ENCODE peak calls at places on chromosomes 3 and 15, in seven cellular contexts. One of them, this sample, is unnamed.

GRCh38 chr3:110813541-110813940 is 258.1 kb upstream of the NECTIN3 start:
- DNase-seq in IMR-90: peak; percentile 6
- DNase-seq in AG04450: no peak
- DNase-seq in ovary: no peak
- DNase-seq in aorta: no peak
- DNase-seq in cardiac muscle cell: no peak
- DNase-seq in heart right ventricle: no peak
- DNase-seq in this sample: no peak

GRCh38 chr3:173622156-173622555 is 224.6 kb downstream of the NLGN1 start:
- DNase-seq in IMR-90: peak; percentile 29
- DNase-seq in AG04450: no peak
- DNase-seq in ovary: no peak
- DNase-seq in aorta: no peak
- DNase-seq in cardiac muscle cell: no peak
- DNase-seq in heart right ventricle: no peak
- DNase-seq in this sample: no peak

GRCh38 chr3:150299221-150299620 is 108.9 kb upstream of the TSC22D2 start:
- DNase-seq in IMR-90: no peak
- DNase-seq in AG04450: no peak
- DNase-seq in ovary: no peak
- DNase-seq in aorta: no peak
- DNase-seq in cardiac muscle cell: peak; percentile 67
- DNase-seq in heart right ventricle: no peak
- DNase-seq in this sample: no peak

GRCh38 chr3:62558549-62559112 is 185.3 kb upstream of the FEZF2 start:
- DNase-seq in IMR-90: peak; percentile 13
- DNase-seq in AG04450: no peak
- DNase-seq in ovary: no peak
- DNase-seq in aorta: no peak
- DNase-seq in cardiac muscle cell: peak; percentile 41
- DNase-seq in heart right ventricle: no peak
- DNase-seq in this sample: no peak

GRCh38 chr3:95310560-95310959 is 1247.7 kb downstream of the NSUN3 start:
- DNase-seq in IMR-90: no peak
- DNase-seq in AG04450: no peak
- DNase-seq in ovary: no peak
- DNase-seq in aorta: no peak
- DNase-seq in cardiac muscle cell: no peak
- DNase-seq in heart right ventricle: no peak
- DNase-seq in this sample: no peak

GRCh38 chr3:5465183-5465582 is 277.7 kb downstream of the EDEM1 start:
- DNase-seq in IMR-90: no peak
- DNase-seq in AG04450: no peak
- DNase-seq in ovary: no peak
- DNase-seq in aorta: no peak
- DNase-seq in cardiac muscle cell: no peak
- DNase-seq in heart right ventricle: no peak
- DNase-seq in this sample: no peak

GRCh38 chr3:108183178-108183577 is 39.0 kb downstream of the IFT57 start:
- DNase-seq in IMR-90: peak; percentile 47
- DNase-seq in AG04450: no peak
- DNase-seq in ovary: no peak
- DNase-seq in aorta: no peak
- DNase-seq in cardiac muscle cell: no peak
- DNase-seq in heart right ventricle: no peak
- DNase-seq in this sample: no peak

GRCh38 chr3:100982710-100983109 is 10.5 kb downstream of the ABI3BP start:
- DNase-seq in IMR-90: peak; percentile 58
- DNase-seq in AG04450: no peak
- DNase-seq in ovary: peak; percentile 82
- DNase-seq in aorta: peak; percentile 86
- DNase-seq in cardiac muscle cell: peak; percentile 8
- DNase-seq in heart right ventricle: peak; percentile 45
- DNase-seq in this sample: no peak

GRCh38 chr15:78396976-78397375 is 41.0 kb upstream of the IREB2 start:
- DNase-seq in IMR-90: peak; percentile 10
- DNase-seq in AG04450: no peak
- DNase-seq in ovary: peak; percentile 66
- DNase-seq in aorta: peak; percentile 76
- DNase-seq in cardiac muscle cell: no peak
- DNase-seq in heart right ventricle: no peak
- DNase-seq in this sample: no peak

GRCh38 chr15:73818308-73818985 is 54.9 kb upstream of the TBC1D21 start:
- DNase-seq in IMR-90: no peak
- DNase-seq in AG04450: no peak
- DNase-seq in ovary: no peak
- DNase-seq in aorta: peak; percentile 55
- DNase-seq in cardiac muscle cell: no peak
- DNase-seq in heart right ventricle: no peak
- DNase-seq in this sample: no peak

GRCh38 chr3:28173831-28174230 is 67.6 kb upstream of the CMC1 start:
- DNase-seq in IMR-90: no peak
- DNase-seq in AG04450: no peak
- DNase-seq in ovary: no peak
- DNase-seq in aorta: no peak
- DNase-seq in cardiac muscle cell: no peak
- DNase-seq in heart right ventricle: no peak
- DNase-seq in this sample: no peak

GRCh38 chr3:129822679-129823078 is 70.8 kb downstream of the TMCC1 start:
- DNase-seq in IMR-90: peak; percentile 66
- DNase-seq in AG04450: no peak
- DNase-seq in ovary: no peak
- DNase-seq in aorta: no peak
- DNase-seq in cardiac muscle cell: no peak
- DNase-seq in heart right ventricle: no peak
- DNase-seq in this sample: no peak

GRCh38 chr3:64595253-64595694 is 92.5 kb downstream of the ADAMTS9 start:
- DNase-seq in IMR-90: peak; percentile 70
- DNase-seq in AG04450: no peak
- DNase-seq in ovary: peak; percentile 74
- DNase-seq in aorta: no peak
- DNase-seq in cardiac muscle cell: no peak
- DNase-seq in heart right ventricle: peak; percentile 80
- DNase-seq in this sample: no peak

GRCh38 chr15:45205192-45205591 is 17.4 kb upstream of the SHF start:
- DNase-seq in IMR-90: peak; percentile 69
- DNase-seq in AG04450: peak; percentile 21
- DNase-seq in ovary: no peak
- DNase-seq in aorta: no peak
- DNase-seq in cardiac muscle cell: peak; percentile 85
- DNase-seq in heart right ventricle: peak; percentile 57
- DNase-seq in this sample: peak; percentile 69

GRCh38 chr15:73346735-73347312 is 21.9 kb downstream of the HCN4 start:
- DNase-seq in IMR-90: peak; percentile 20
- DNase-seq in AG04450: no peak
- DNase-seq in ovary: peak; percentile 57
- DNase-seq in aorta: peak; percentile 83
- DNase-seq in cardiac muscle cell: peak; percentile 92
- DNase-seq in heart right ventricle: peak; percentile 55
- DNase-seq in this sample: no peak

GRCh38 chr3:151085227-151085888 is at the start of gene MED12L:
- DNase-seq in IMR-90: peak; percentile 74
- DNase-seq in AG04450: peak; percentile 24
- DNase-seq in ovary: peak; percentile 81
- DNase-seq in aorta: peak; percentile 91
- DNase-seq in cardiac muscle cell: peak; percentile 91
- DNase-seq in heart right ventricle: peak; percentile 60
- DNase-seq in this sample: no peak

GRCh38 chr3:158103131-158103955 is 2.9 kb downstream of the SHOX2 start:
- DNase-seq in IMR-90: no peak
- DNase-seq in AG04450: no peak
- DNase-seq in ovary: no peak
- DNase-seq in aorta: peak; percentile 74
- DNase-seq in cardiac muscle cell: no peak
- DNase-seq in heart right ventricle: peak; percentile 7
- DNase-seq in this sample: no peak

GRCh38 chr3:42133500-42134298 is 42.5 kb downstream of the TRAK1 start:
- DNase-seq in IMR-90: no peak
- DNase-seq in AG04450: no peak
- DNase-seq in ovary: no peak
- DNase-seq in aorta: no peak
- DNase-seq in cardiac muscle cell: no peak
- DNase-seq in heart right ventricle: no peak
- DNase-seq in this sample: no peak
- H3K4me3 ChIP-seq in IMR-90: no peak overlapping the region
- H3K4me3 ChIP-seq in AG04450: no peak overlapping the region
- H3K4me3 ChIP-seq in ovary: no peak overlapping the region
- H3K4me3 ChIP-seq in aorta: no peak overlapping the region
- H3K4me3 ChIP-seq in cardiac muscle cell: no peak overlapping the region
- H3K4me3 ChIP-seq in heart right ventricle: no peak overlapping the region
- H3K4me3 ChIP-seq in this sample: no peak overlapping the region

DNA sequence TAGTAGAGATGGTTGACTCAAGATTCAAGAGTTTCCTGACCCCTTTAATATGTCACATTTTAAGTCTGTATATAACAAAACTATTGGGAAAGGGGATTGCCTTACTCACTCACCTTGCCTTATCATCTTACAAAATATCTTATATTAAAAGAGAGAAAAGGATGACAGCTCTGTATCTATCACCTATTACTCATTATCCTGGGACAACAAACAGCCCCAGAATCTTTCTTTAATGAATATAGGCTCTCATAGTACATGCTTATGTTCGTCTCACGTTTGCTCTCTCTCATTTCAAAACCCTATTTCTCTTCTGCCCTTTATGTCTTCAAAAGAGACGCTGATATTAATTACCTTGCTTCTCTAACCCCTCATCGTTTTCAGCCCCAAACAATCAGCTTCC is 1023.4 kb upstream of the CFAP20DC start:
- DNase-seq in IMR-90: no peak
- DNase-seq in AG04450: no peak
- DNase-seq in ovary: no peak
- DNase-seq in aorta: no peak
- DNase-seq in cardiac muscle cell: no peak
- DNase-seq in heart right ventricle: no peak
- DNase-seq in this sample: no peak
- H3K4me3 ChIP-seq in IMR-90: no peak overlapping the region
- H3K4me3 ChIP-seq in AG04450: no peak overlapping the region
- H3K4me3 ChIP-seq in ovary: no peak overlapping the region
- H3K4me3 ChIP-seq in aorta: no peak overlapping the region
- H3K4me3 ChIP-seq in cardiac muscle cell: no peak overlapping the region
- H3K4me3 ChIP-seq in heart right ventricle: no peak overlapping the region
- H3K4me3 ChIP-seq in this sample: no peak overlapping the region

DNA sequence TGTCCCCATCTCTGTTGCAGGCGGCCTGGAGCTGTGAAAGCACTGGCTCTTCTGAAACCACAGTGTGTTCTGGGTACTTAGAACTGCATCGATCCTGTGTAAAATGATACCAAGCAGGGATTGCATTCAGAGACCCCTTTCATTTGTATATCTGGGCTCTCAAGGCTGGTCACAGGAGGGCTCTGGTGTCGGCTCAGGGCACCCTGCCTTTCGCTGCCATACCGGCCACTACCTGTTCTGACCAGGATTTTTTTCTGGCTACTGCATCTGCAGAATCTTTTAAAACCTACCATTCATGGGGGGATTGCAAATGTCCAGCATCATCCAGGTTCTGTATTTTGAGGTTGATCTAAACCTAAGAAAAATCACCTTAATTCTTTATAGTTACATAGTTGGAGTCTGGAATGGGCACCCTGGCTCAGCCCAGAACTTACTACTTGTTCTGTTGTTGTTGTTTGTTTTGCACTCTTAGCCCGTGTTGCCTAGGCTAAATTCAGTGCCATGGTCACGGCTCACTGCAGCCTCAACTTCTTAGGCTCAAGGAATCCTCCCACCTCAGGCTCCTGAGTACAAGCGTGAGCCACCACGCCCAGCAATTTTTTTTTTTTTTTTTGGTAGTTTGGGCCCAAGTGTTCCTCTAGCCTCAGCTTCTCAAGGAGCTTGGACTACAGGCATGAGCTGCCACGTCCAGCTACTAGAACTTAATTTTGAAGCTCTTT is 52.7 kb downstream of the TRIM71 start:
- DNase-seq in IMR-90: no peak
- DNase-seq in AG04450: no peak
- DNase-seq in ovary: no peak
- DNase-seq in aorta: no peak
- DNase-seq in cardiac muscle cell: no peak
- DNase-seq in heart right ventricle: no peak
- DNase-seq in this sample: no peak
- H3K4me3 ChIP-seq in IMR-90: no peak overlapping the region
- H3K4me3 ChIP-seq in AG04450: no peak overlapping the region
- H3K4me3 ChIP-seq in ovary: no peak overlapping the region
- H3K4me3 ChIP-seq in aorta: no peak overlapping the region
- H3K4me3 ChIP-seq in cardiac muscle cell: no peak overlapping the region
- H3K4me3 ChIP-seq in heart right ventricle: no peak overlapping the region
- H3K4me3 ChIP-seq in this sample: no peak overlapping the region

GRCh38 chr3:133503409-133503808 is 70.1 kb upstream of the CDV3 start:
- DNase-seq in IMR-90: no peak
- DNase-seq in AG04450: no peak
- DNase-seq in ovary: no peak
- DNase-seq in aorta: no peak
- DNase-seq in cardiac muscle cell: no peak
- DNase-seq in heart right ventricle: no peak
- DNase-seq in this sample: no peak

GRCh38 chr3:133505813-133506212 is 67.7 kb upstream of the CDV3 start:
- DNase-seq in IMR-90: no peak
- DNase-seq in AG04450: no peak
- DNase-seq in ovary: no peak
- DNase-seq in aorta: no peak
- DNase-seq in cardiac muscle cell: no peak
- DNase-seq in heart right ventricle: no peak
- DNase-seq in this sample: no peak

GRCh38 chr3:133509482-133509881 is 64.0 kb upstream of the CDV3 start:
- DNase-seq in IMR-90: peak; percentile 36
- DNase-seq in AG04450: no peak
- DNase-seq in ovary: no peak
- DNase-seq in aorta: no peak
- DNase-seq in cardiac muscle cell: no peak
- DNase-seq in heart right ventricle: no peak
- DNase-seq in this sample: no peak

GRCh38 chr3:133504736-133505135 is 68.8 kb upstream of the CDV3 start:
- DNase-seq in IMR-90: no peak
- DNase-seq in AG04450: no peak
- DNase-seq in ovary: no peak
- DNase-seq in aorta: no peak
- DNase-seq in cardiac muscle cell: no peak
- DNase-seq in heart right ventricle: no peak
- DNase-seq in this sample: no peak

DNA sequence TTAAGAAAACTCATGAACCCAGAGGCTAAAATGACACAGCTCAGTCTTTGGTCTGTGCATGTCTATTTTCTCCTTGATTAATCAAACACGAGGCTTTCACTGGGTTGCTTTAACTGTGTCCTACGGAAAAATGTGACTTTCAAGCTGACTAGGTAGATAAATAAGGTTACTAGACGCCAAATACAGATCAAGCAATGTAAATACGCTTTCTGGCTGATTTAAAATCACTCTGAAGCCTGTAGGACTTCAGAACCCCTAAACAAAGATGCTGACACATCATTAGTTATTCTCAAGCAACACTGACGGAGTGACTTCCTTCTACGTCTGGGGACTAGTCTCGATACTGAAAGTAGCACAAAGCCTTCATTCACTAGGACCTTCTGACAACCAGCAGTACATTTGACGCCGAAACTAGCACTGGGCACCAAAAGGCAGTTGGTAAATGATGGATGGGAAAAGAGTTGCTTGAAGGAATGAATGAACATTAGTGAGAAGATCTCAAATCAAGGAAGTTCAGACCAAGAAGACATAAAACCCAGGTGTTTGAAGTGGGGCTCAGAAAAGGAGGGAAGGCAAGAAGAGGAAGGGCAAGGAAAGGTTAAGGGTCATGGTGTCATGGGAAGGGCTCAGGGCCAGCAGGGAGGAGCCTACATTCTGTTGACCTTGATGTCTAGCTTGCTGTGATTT is 67.1 kb upstream of the CDV3 start:
- DNase-seq in IMR-90: no peak
- DNase-seq in AG04450: no peak
- DNase-seq in ovary: no peak
- DNase-seq in aorta: no peak
- DNase-seq in cardiac muscle cell: no peak
- DNase-seq in heart right ventricle: no peak
- DNase-seq in this sample: no peak
- H3K4me3 ChIP-seq in IMR-90: no peak overlapping the region
- H3K4me3 ChIP-seq in AG04450: no peak overlapping the region
- H3K4me3 ChIP-seq in ovary: no peak overlapping the region
- H3K4me3 ChIP-seq in aorta: peak overlapping the region; percentile 18
- H3K4me3 ChIP-seq in cardiac muscle cell: no peak overlapping the region
- H3K4me3 ChIP-seq in heart right ventricle: no peak overlapping the region
- H3K4me3 ChIP-seq in this sample: no peak overlapping the region